ENCODE peak calls at places on chromosomes 2 and 18, in eight cellular contexts. O, C, F, G, A, P, I and S are unnamed samples.

GRCh38 chr18:11937874-11938478 is 29.9 kb upstream of the MPPE1 start:
- DNase-seq in G (peak; percentile 78), C (peak; percentile 89), A (peak; percentile 72), I (peak; percentile 88), F (peak; percentile 75), O (peak; percentile 78), P (peak; percentile 73), S (peak; percentile 75)

GRCh38 chr2:102888514-102888913 is 126.7 kb downstream of the TMEM182 start:
- DNase-seq in P (no peak), A (no peak), F (no peak), O (no peak), I (no peak), C (no peak), G (no peak), S (no peak)

GRCh38 chr2:48510329-48510728 is 19.6 kb upstream of the STON1 start:
- DNase-seq in G (no peak), P (no peak), C (no peak), O (peak; percentile 65), A (no peak), I (no peak), F (no peak), S (peak; percentile 79)

GRCh38 chr18:7520200-7520780 is 46.8 kb upstream of the PTPRM start:
- DNase-seq in A (no peak), F (no peak), I (no peak), G (no peak), C (no peak), O (no peak), P (no peak), S (no peak)

GRCh38 chr2:128714861-128715312 is 396.2 kb upstream of the HS6ST1 start:
- DNase-seq in O (no peak), A (no peak), G (peak; percentile 55), F (peak; percentile 36), P (no peak), C (no peak), I (peak; percentile 30), S (no peak)

GRCh38 chr18:57422313-57422872 is 12.8 kb upstream of the ONECUT2 start:
- DNase-seq in C (no peak), F (no peak), O (no peak), G (no peak), A (no peak), P (no peak), I (no peak), S (no peak)

GRCh38 chr2:8986327-8986976 is 17.0 kb downstream of the MBOAT2 start:
- DNase-seq in A (no peak), G (peak; percentile 68), C (no peak), I (no peak), F (peak; percentile 50), O (no peak), P (no peak), S (no peak)

GRCh38 chr2:183283176-183283575 is 158.9 kb downstream of the NUP35 start:
- DNase-seq in G (no peak), P (no peak), F (no peak), O (no peak), I (no peak), C (no peak), A (no peak), S (no peak)

GRCh38 chr2:235162544-235163197 is 210.9 kb downstream of the SH3BP4 start:
- DNase-seq in P (no peak), G (no peak), O (peak; percentile 28), I (no peak), F (no peak), A (no peak), C (no peak), S (peak; percentile 30)

GRCh38 chr2:53913721-53914120 is 54.0 kb upstream of the GPR75 start:
- DNase-seq in I (no peak), F (peak; percentile 4), O (peak; percentile 87), G (no peak), P (peak; percentile 17), A (peak; percentile 9), C (no peak), S (peak; percentile 55)

GRCh38 chr2:106542730-106543359 is 55.7 kb downstream of the CD8B2 start:
- DNase-seq in I (peak; percentile 71), O (peak; percentile 55), C (peak; percentile 89), G (peak; percentile 86), P (peak; percentile 81), A (peak; percentile 80), F (peak; percentile 63), S (peak; percentile 42)

GRCh38 chr2:28709101-28709500 is 42.5 kb upstream of the PPP1CB start:
- DNase-seq in G (no peak), O (no peak), A (peak; percentile 26), P (no peak), C (no peak), F (no peak), I (no peak), S (peak; percentile 74)

GRCh38 chr2:135167273-135167672 is 115.2 kb downstream of the RAB3GAP1 start:
- DNase-seq in O (no peak), A (no peak), C (no peak), G (no peak), F (no peak), I (no peak), P (no peak), S (no peak)

GRCh38 chr2:240192661-240193060 is 52.2 kb upstream of the OTOS start:
- DNase-seq in F (no peak), P (no peak), O (no peak), I (no peak), A (no peak), G (no peak), C (peak; percentile 26), S (no peak)

GRCh38 chr2:211869134-211869533 is 669.5 kb downstream of the ERBB4 start:
- DNase-seq in C (no peak), I (no peak), F (no peak), P (no peak), A (no peak), G (no peak), O (no peak), S (no peak)

GRCh38 chr2:227623225-227623624 is 5.9 kb downstream of the SCYGR4 start:
- DNase-seq in G (no peak), O (peak; percentile 79), F (no peak), P (no peak), C (no peak), A (no peak), I (no peak), S (peak; percentile 52)

GRCh38 chr2:113175736-113176695 is 2.2 kb downstream of the PSD4 start:
- DNase-seq in O (no peak), A (no peak), F (peak; percentile 79), P (peak; percentile 30), I (no peak), G (no peak), C (no peak), S (no peak)

GRCh38 chr18:23871410-23871809 is 143.1 kb upstream of the TTC39C start:
- DNase-seq in O (peak; percentile 10), I (no peak), P (peak; percentile 50), G (no peak), C (no peak), A (no peak), F (peak; percentile 86), S (no peak)

GRCh38 chr2:233244818-233245217 is 6.7 kb upstream of the ATG16L1 start:
- DNase-seq in F (no peak), I (no peak), A (no peak), P (no peak), O (no peak), C (no peak), G (no peak), S (no peak)

GRCh38 chr2:234670052-234670451 is 173.2 kb upstream of the ARL4C start:
- DNase-seq in P (no peak), O (peak; percentile 95), G (no peak), F (no peak), A (peak; percentile 18), I (no peak), C (no peak), S (peak; percentile 70)

GRCh38 chr2:7685342-7686015 is 768.3 kb downstream of the RNF144A start:
- DNase-seq in F (no peak), G (no peak), P (no peak), A (no peak), I (no peak), O (no peak), C (no peak), S (peak; percentile 52)

GRCh38 chr18:32349728-32350395 is 120.8 kb downstream of the GAREM1 start:
- DNase-seq in G (no peak), F (no peak), C (no peak), P (no peak), O (peak; percentile 99), I (peak; percentile 85), A (peak; percentile 61), S (peak; percentile 86)